ENCODE peak calls at places on chromosome 3, in nine cellular contexts. D is left colon; G is stimulated activated effector memory CD8-positive, alpha-beta T cell treated with anti-CD3 and anti-CD28 coated beads, Interleukin-12 subunit alpha, Interleukin-12 subunit beta, amount 100 ng/mL, for 72 hours; C is lower leg skin; H is psoas muscle; S is T-helper 9 cell; O is epithelial cell of esophagus; X is activated naive CD8-positive, alpha-beta T cell treated with anti-CD3 and anti-CD28 coated beads, Interleukin-2, amount 10 ng/mL, durations not matched to agents 7 days and 5 days; Y is fibroblast of the aortic adventitia. T is an unnamed sample.

GRCh38 chr3:65819896-65820295 is 218.8 kb downstream of the MAGI1 start:
- DNase-seq in D (no peak), G (no peak), C (no peak), H (no peak), S (no peak), O (no peak), X (no peak), Y (no peak), T (no peak)

GRCh38 chr3:24495334-24495994 is 814 bp upstream of the THRB start:
- DNase-seq in D (peak; percentile 65), G (no peak), C (peak; percentile 50), H (peak; percentile 80), S (no peak), O (peak; percentile 69), X (peak; percentile 17), Y (no peak), T (no peak)

GRCh38 chr3:25084016-25084415 is 344.0 kb upstream of the RARB start:
- DNase-seq in D (no peak), G (no peak), C (no peak), H (no peak), S (no peak), O (no peak), X (no peak), Y (no peak), T (no peak)

GRCh38 chr3:62233065-62233464 is 140.3 kb downstream of the FEZF2 start:
- DNase-seq in D (no peak), G (no peak), C (no peak), H (no peak), S (no peak), O (no peak), X (no peak), Y (no peak), T (no peak)

GRCh38 chr3:1091276-1091675 is 1.5 kb upstream of the CNTN6 start:
- DNase-seq in D (no peak), G (no peak), C (no peak), H (no peak), S (no peak), O (no peak), X (no peak), Y (no peak), T (no peak)

GRCh38 chr3:107579372-107579771 is 56.6 kb downstream of the BBX start:
- DNase-seq in D (no peak), G (no peak), C (no peak), H (no peak), S (no peak), O (no peak), X (no peak), Y (no peak), T (no peak)

GRCh38 chr3:160134964-160135363 is 90.3 kb upstream of the C3orf80 start:
- DNase-seq in D (no peak), G (no peak), C (no peak), H (no peak), S (no peak), O (peak; percentile 54), X (no peak), Y (peak; percentile 88), T (peak; percentile 75)

GRCh38 chr3:113659121-113659531 is 37.3 kb downstream of the USF3 start:
- DNase-seq in D (no peak), G (no peak), C (no peak), H (no peak), S (no peak), O (no peak), X (no peak), Y (no peak), T (no peak)

GRCh38 chr3:53970656-53971055 is 79.0 kb upstream of the SELENOK start:
- DNase-seq in D (no peak), G (no peak), C (no peak), H (no peak), S (no peak), O (peak; percentile 2), X (no peak), Y (no peak), T (no peak)

GRCh38 chr3:98657429-98657828 is 64.0 kb upstream of the CPOX start:
- DNase-seq in D (no peak), G (no peak), C (no peak), H (no peak), S (peak; percentile 3), O (peak; percentile 36), X (peak; percentile 56), Y (peak; percentile 4), T (no peak)

GRCh38 chr3:196016485-196016884 is 65.4 kb downstream of the TFRC start:
- DNase-seq in D (no peak), G (no peak), C (no peak), H (no peak), S (no peak), O (peak; percentile 76), X (no peak), Y (peak; percentile 67), T (peak; percentile 83)

GRCh38 chr3:112358311-112358780 is 25.4 kb downstream of the CD200 start:
- DNase-seq in D (no peak), G (no peak), C (no peak), H (no peak), S (no peak), O (peak; percentile 24), X (no peak), Y (peak; percentile 48), T (peak; percentile 7)

GRCh38 chr3:100400424-100400781 is 486 bp downstream of the TOMM70 start:
- DNase-seq in D (peak; percentile 32), G (peak; percentile 73), C (peak; percentile 16), H (peak; percentile 61), S (peak; percentile 13), O (peak; percentile 29), X (no peak), Y (peak; percentile 6), T (peak; percentile 17)

GRCh38 chr3:19891740-19892139 is 42.3 kb downstream of the EFHB start:
- DNase-seq in D (no peak), G (no peak), C (no peak), H (no peak), S (no peak), O (peak; percentile 87), X (no peak), Y (no peak), T (peak; percentile 61)

GRCh38 chr3:20822251-20822650 is 636.2 kb upstream of the SGO1 start:
- DNase-seq in D (no peak), G (no peak), C (no peak), H (no peak), S (no peak), O (no peak), X (no peak), Y (no peak), T (no peak)

GRCh38 chr3:141442914-141443313 is 43.9 kb upstream of the RASA2 start:
- DNase-seq in D (no peak), G (no peak), C (no peak), H (no peak), S (no peak), O (no peak), X (no peak), Y (no peak), T (no peak)

GRCh38 chr3:62049033-62049432 is 324.3 kb downstream of the FEZF2 start:
- DNase-seq in D (no peak), G (no peak), C (no peak), H (no peak), S (no peak), O (peak; percentile 14), X (no peak), Y (no peak), T (peak; percentile 6)

GRCh38 chr3:45003406-45003805 is 22.7 kb upstream of the CLEC3B start:
- DNase-seq in D (no peak), G (no peak), C (no peak), H (no peak), S (no peak), O (no peak), X (no peak), Y (no peak), T (no peak)

GRCh38 chr3:5192568-5193319 is 5.2 kb downstream of the EDEM1 start:
- DNase-seq in D (no peak), G (peak; percentile 44), C (no peak), H (no peak), S (no peak), O (peak; percentile 70), X (no peak), Y (no peak), T (no peak)

GRCh38 chr3:60276615-60277014 is 974.6 kb downstream of the FHIT start:
- DNase-seq in D (no peak), G (no peak), C (no peak), H (no peak), S (no peak), O (no peak), X (no peak), Y (no peak), T (no peak)

GRCh38 chr3:127698264-127699097 is 25.7 kb downstream of the ABTB1 start:
- DNase-seq in D (no peak), G (no peak), C (no peak), H (peak; percentile 33), S (no peak), O (no peak), X (no peak), Y (no peak), T (no peak)

GRCh38 chr3:124882749-124883148 is 4.4 kb downstream of the ITGB5 start:
- DNase-seq in D (no peak), G (no peak), C (no peak), H (no peak), S (no peak), O (no peak), X (no peak), Y (no peak), T (peak; percentile 12)

GRCh38 chr3:87625911-87626310 is 349.5 kb upstream of the POU1F1 start:
- DNase-seq in D (no peak), G (no peak), C (no peak), H (no peak), S (no peak), O (no peak), X (no peak), Y (peak; percentile 44), T (no peak)

GRCh38 chr3:129432036-129432435 is 3.6 kb upstream of the EFCAB12 start:
- DNase-seq in D (no peak), G (no peak), C (no peak), H (no peak), S (no peak), O (no peak), X (no peak), Y (no peak), T (no peak)

GRCh38 chr3:122977645-122978466 is 49.7 kb downstream of the SEMA5B start:
- DNase-seq in D (no peak), G (no peak), C (no peak), H (no peak), S (no peak), O (peak; percentile 52), X (no peak), Y (peak; percentile 51), T (peak; percentile 84)

GRCh38 chr3:45716790-45717336 is 27.7 kb downstream of the SACM1L start:
- DNase-seq in D (no peak), G (no peak), C (no peak), H (no peak), S (no peak), O (no peak), X (no peak), Y (no peak), T (peak; percentile 31)

GRCh38 chr3:126941721-126942270 is 41.1 kb upstream of the PLXNA1 start:
- DNase-seq in D (no peak), G (no peak), C (no peak), H (no peak), S (no peak), O (peak; percentile 48), X (peak; percentile 12), Y (no peak), T (peak; percentile 33)

GRCh38 chr3:180802837-180803236 is 109.6 kb upstream of the FXR1 start:
- DNase-seq in D (no peak), G (no peak), C (no peak), H (no peak), S (no peak), O (peak; percentile 33), X (no peak), Y (peak; percentile 55), T (peak; percentile 4)

GRCh38 chr3:162704991-162705390 is 1208.4 kb downstream of the OTOL1 start:
- DNase-seq in D (no peak), G (no peak), C (no peak), H (no peak), S (no peak), O (no peak), X (no peak), Y (no peak), T (no peak)

GRCh38 chr3:69871256-69871655 is 128.3 kb upstream of the SAMMSON start:
- DNase-seq in D (no peak), G (no peak), C (no peak), H (no peak), S (no peak), O (no peak), X (no peak), Y (no peak), T (no peak)

GRCh38 chr3:107124885-107125284 is 252.4 kb upstream of the CCDC54 start:
- DNase-seq in D (no peak), G (no peak), C (no peak), H (no peak), S (no peak), O (peak; percentile 44), X (no peak), Y (peak; percentile 86), T (peak; percentile 83)

T was measured in IMR-90.